ENCODE peak calls at places on chromosomes 2 and 18, in ten cellular contexts. One of them, this sample, is unnamed.

GRCh38 chr2:26691881-26692813 is at the start of gene KCNK3:
- DNase-seq in tibial artery: peak
- DNase-seq in stimulated activated CD4-positive, alpha-beta T cell treated with anti-CD3 and anti-CD28 coated beads, Interleukin-15, amount 100 ng/mL, for 24 hours: peak
- DNase-seq in H7: peak
- DNase-seq in MG63: peak
- DNase-seq in head of caudate nucleus: no peak
- DNase-seq in ACHN: peak
- DNase-seq in iris pigment epithelial cell: peak
- DNase-seq in NCI-H460: peak
- DNase-seq in CD4-positive, alpha-beta memory T cell: peak
- DNase-seq in this sample: peak

GRCh38 chr18:46278481-46279465 is 174.6 kb downstream of the HAUS1 start:
- DNase-seq in tibial artery: no peak
- DNase-seq in stimulated activated CD4-positive, alpha-beta T cell treated with anti-CD3 and anti-CD28 coated beads, Interleukin-15, amount 100 ng/mL, for 24 hours: no peak
- DNase-seq in H7: no peak
- DNase-seq in MG63: no peak
- DNase-seq in head of caudate nucleus: no peak
- DNase-seq in ACHN: peak
- DNase-seq in iris pigment epithelial cell: peak
- DNase-seq in NCI-H460: no peak
- DNase-seq in CD4-positive, alpha-beta memory T cell: no peak
- DNase-seq in this sample: no peak

GRCh38 chr18:11529081-11529480 is 80.3 kb upstream of the SLC35G4 start:
- DNase-seq in tibial artery: no peak
- DNase-seq in stimulated activated CD4-positive, alpha-beta T cell treated with anti-CD3 and anti-CD28 coated beads, Interleukin-15, amount 100 ng/mL, for 24 hours: no peak
- DNase-seq in H7: no peak
- DNase-seq in MG63: peak
- DNase-seq in head of caudate nucleus: no peak
- DNase-seq in ACHN: no peak
- DNase-seq in iris pigment epithelial cell: no peak
- DNase-seq in NCI-H460: no peak
- DNase-seq in CD4-positive, alpha-beta memory T cell: no peak
- DNase-seq in this sample: no peak

GRCh38 chr2:240911641-240912265 is 5.6 kb downstream of the CROCC2 start:
- DNase-seq in tibial artery: no peak
- DNase-seq in stimulated activated CD4-positive, alpha-beta T cell treated with anti-CD3 and anti-CD28 coated beads, Interleukin-15, amount 100 ng/mL, for 24 hours: no peak
- DNase-seq in H7: no peak
- DNase-seq in MG63: peak
- DNase-seq in head of caudate nucleus: no peak
- DNase-seq in ACHN: no peak
- DNase-seq in iris pigment epithelial cell: peak
- DNase-seq in NCI-H460: no peak
- DNase-seq in CD4-positive, alpha-beta memory T cell: no peak
- DNase-seq in this sample: no peak

GRCh38 chr2:145736901-145737300 is 1217.0 kb upstream of the ZEB2 start:
- DNase-seq in tibial artery: no peak
- DNase-seq in stimulated activated CD4-positive, alpha-beta T cell treated with anti-CD3 and anti-CD28 coated beads, Interleukin-15, amount 100 ng/mL, for 24 hours: no peak
- DNase-seq in H7: no peak
- DNase-seq in MG63: no peak
- DNase-seq in head of caudate nucleus: no peak
- DNase-seq in ACHN: no peak
- DNase-seq in iris pigment epithelial cell: peak
- DNase-seq in NCI-H460: no peak
- DNase-seq in CD4-positive, alpha-beta memory T cell: no peak
- DNase-seq in this sample: no peak

GRCh38 chr2:198517961-198518360 is 713.6 kb downstream of the PLCL1 start:
- DNase-seq in tibial artery: no peak
- DNase-seq in stimulated activated CD4-positive, alpha-beta T cell treated with anti-CD3 and anti-CD28 coated beads, Interleukin-15, amount 100 ng/mL, for 24 hours: no peak
- DNase-seq in H7: no peak
- DNase-seq in MG63: no peak
- DNase-seq in head of caudate nucleus: no peak
- DNase-seq in ACHN: no peak
- DNase-seq in iris pigment epithelial cell: no peak
- DNase-seq in NCI-H460: no peak
- DNase-seq in CD4-positive, alpha-beta memory T cell: no peak
- DNase-seq in this sample: no peak

GRCh38 chr2:174662859-174663258 is 65.3 kb upstream of the WIPF1 start:
- DNase-seq in tibial artery: no peak
- DNase-seq in stimulated activated CD4-positive, alpha-beta T cell treated with anti-CD3 and anti-CD28 coated beads, Interleukin-15, amount 100 ng/mL, for 24 hours: no peak
- DNase-seq in H7: no peak
- DNase-seq in MG63: no peak
- DNase-seq in head of caudate nucleus: no peak
- DNase-seq in ACHN: no peak
- DNase-seq in iris pigment epithelial cell: no peak
- DNase-seq in NCI-H460: no peak
- DNase-seq in CD4-positive, alpha-beta memory T cell: no peak
- DNase-seq in this sample: no peak

GRCh38 chr2:68828887-68829708 is 42.1 kb downstream of the BMP10 start:
- DNase-seq in tibial artery: peak
- DNase-seq in stimulated activated CD4-positive, alpha-beta T cell treated with anti-CD3 and anti-CD28 coated beads, Interleukin-15, amount 100 ng/mL, for 24 hours: peak
- DNase-seq in H7: peak
- DNase-seq in MG63: peak
- DNase-seq in head of caudate nucleus: peak
- DNase-seq in ACHN: peak
- DNase-seq in iris pigment epithelial cell: peak
- DNase-seq in NCI-H460: peak
- DNase-seq in CD4-positive, alpha-beta memory T cell: peak
- DNase-seq in this sample: peak

GRCh38 chr2:191626497-191627151 is 51.3 kb upstream of the NABP1 start:
- DNase-seq in tibial artery: no peak
- DNase-seq in stimulated activated CD4-positive, alpha-beta T cell treated with anti-CD3 and anti-CD28 coated beads, Interleukin-15, amount 100 ng/mL, for 24 hours: no peak
- DNase-seq in H7: no peak
- DNase-seq in MG63: no peak
- DNase-seq in head of caudate nucleus: no peak
- DNase-seq in ACHN: peak
- DNase-seq in iris pigment epithelial cell: peak
- DNase-seq in NCI-H460: no peak
- DNase-seq in CD4-positive, alpha-beta memory T cell: no peak
- DNase-seq in this sample: no peak

GRCh38 chr2:112805542-112805941 is 21.2 kb upstream of the IL1A start:
- DNase-seq in tibial artery: no peak
- DNase-seq in stimulated activated CD4-positive, alpha-beta T cell treated with anti-CD3 and anti-CD28 coated beads, Interleukin-15, amount 100 ng/mL, for 24 hours: no peak
- DNase-seq in H7: no peak
- DNase-seq in MG63: no peak
- DNase-seq in head of caudate nucleus: no peak
- DNase-seq in ACHN: no peak
- DNase-seq in iris pigment epithelial cell: no peak
- DNase-seq in NCI-H460: no peak
- DNase-seq in CD4-positive, alpha-beta memory T cell: no peak
- DNase-seq in this sample: no peak

GRCh38 chr18:74896390-74896991 is 298.8 kb downstream of the ZNF407 start:
- DNase-seq in tibial artery: no peak
- DNase-seq in stimulated activated CD4-positive, alpha-beta T cell treated with anti-CD3 and anti-CD28 coated beads, Interleukin-15, amount 100 ng/mL, for 24 hours: peak
- DNase-seq in H7: peak
- DNase-seq in MG63: no peak
- DNase-seq in head of caudate nucleus: peak
- DNase-seq in ACHN: peak
- DNase-seq in iris pigment epithelial cell: peak
- DNase-seq in NCI-H460: peak
- DNase-seq in CD4-positive, alpha-beta memory T cell: peak
- DNase-seq in this sample: peak